ENCODE peak calls at places on chromosomes 2 and 18, in ten cellular contexts. One of them, this sample, is unnamed.

GRCh38 chr2:130819915-130820861 is 16.5 kb upstream of the ARHGEF4 start:
- DNase-seq in progenitor cell of endocrine pancreas: no peak
- DNase-seq in fibroblast of lung: no peak
- DNase-seq in AG04450: no peak
- DNase-seq in OCI-LY7: peak; percentile 28
- DNase-seq in epithelial cell of esophagus: peak; percentile 83
- DNase-seq in mucosa of descending colon: no peak
- DNase-seq in A549: no peak
- DNase-seq in kidney epithelial cell: no peak
- DNase-seq in thoracic aorta: no peak
- DNase-seq in this sample: no peak

GRCh38 chr2:8657423-8658062 is 24.3 kb upstream of the ID2 start:
- DNase-seq in thoracic aorta: no peak
- DNase-seq in AG04450: no peak
- DNase-seq in fibroblast of lung: no peak
- DNase-seq in A549: no peak
- DNase-seq in progenitor cell of endocrine pancreas: no peak
- DNase-seq in mucosa of descending colon: no peak
- DNase-seq in OCI-LY7: no peak
- DNase-seq in epithelial cell of esophagus: no peak
- DNase-seq in kidney epithelial cell: no peak
- DNase-seq in this sample: no peak

GRCh38 chr18:3623769-3624545 is 174.0 kb downstream of the TGIF1 start:
- DNase-seq in mucosa of descending colon: peak; percentile 83
- DNase-seq in A549: peak; percentile 99
- DNase-seq in thoracic aorta: peak; percentile 68
- DNase-seq in AG04450: peak; percentile 91
- DNase-seq in kidney epithelial cell: peak; percentile 97
- DNase-seq in OCI-LY7: no peak
- DNase-seq in fibroblast of lung: peak; percentile 96
- DNase-seq in progenitor cell of endocrine pancreas: peak; percentile 19
- DNase-seq in epithelial cell of esophagus: peak; percentile 96
- DNase-seq in this sample: no peak

GRCh38 chr2:43537137-43537536 is 58.7 kb downstream of the THADA start:
- DNase-seq in epithelial cell of esophagus: no peak
- DNase-seq in progenitor cell of endocrine pancreas: no peak
- DNase-seq in OCI-LY7: no peak
- DNase-seq in kidney epithelial cell: no peak
- DNase-seq in AG04450: no peak
- DNase-seq in thoracic aorta: no peak
- DNase-seq in mucosa of descending colon: no peak
- DNase-seq in fibroblast of lung: no peak
- DNase-seq in A549: no peak
- DNase-seq in this sample: no peak

GRCh38 chr2:10934979-10935350 is 23.2 kb downstream of the KCNF1 start:
- DNase-seq in kidney epithelial cell: no peak
- DNase-seq in AG04450: no peak
- DNase-seq in A549: no peak
- DNase-seq in mucosa of descending colon: no peak
- DNase-seq in fibroblast of lung: no peak
- DNase-seq in epithelial cell of esophagus: no peak
- DNase-seq in progenitor cell of endocrine pancreas: no peak
- DNase-seq in thoracic aorta: no peak
- DNase-seq in OCI-LY7: no peak
- DNase-seq in this sample: no peak

GRCh38 chr2:71952572-71953188 is 195.0 kb downstream of the CYP26B1 start:
- DNase-seq in OCI-LY7: no peak
- DNase-seq in mucosa of descending colon: no peak
- DNase-seq in progenitor cell of endocrine pancreas: no peak
- DNase-seq in thoracic aorta: no peak
- DNase-seq in kidney epithelial cell: no peak
- DNase-seq in A549: peak; percentile 27
- DNase-seq in fibroblast of lung: no peak
- DNase-seq in AG04450: no peak
- DNase-seq in epithelial cell of esophagus: peak; percentile 88
- DNase-seq in this sample: no peak

GRCh38 chr2:175743020-175743419 is 259.0 kb downstream of the LNPK start:
- DNase-seq in OCI-LY7: no peak
- DNase-seq in progenitor cell of endocrine pancreas: no peak
- DNase-seq in epithelial cell of esophagus: peak; percentile 9
- DNase-seq in fibroblast of lung: no peak
- DNase-seq in kidney epithelial cell: no peak
- DNase-seq in AG04450: no peak
- DNase-seq in mucosa of descending colon: no peak
- DNase-seq in thoracic aorta: no peak
- DNase-seq in A549: no peak
- DNase-seq in this sample: no peak

GRCh38 chr2:127101048-127101611 is 5.8 kb downstream of the BIN1 start:
- DNase-seq in A549: no peak
- DNase-seq in mucosa of descending colon: no peak
- DNase-seq in kidney epithelial cell: no peak
- DNase-seq in fibroblast of lung: no peak
- DNase-seq in epithelial cell of esophagus: no peak
- DNase-seq in progenitor cell of endocrine pancreas: no peak
- DNase-seq in OCI-LY7: no peak
- DNase-seq in thoracic aorta: no peak
- DNase-seq in AG04450: no peak
- DNase-seq in this sample: no peak

GRCh38 chr2:241994556-241995213 is 125.2 kb downstream of the RTP5 start:
- DNase-seq in OCI-LY7: no peak
- DNase-seq in mucosa of descending colon: no peak
- DNase-seq in epithelial cell of esophagus: no peak
- DNase-seq in fibroblast of lung: no peak
- DNase-seq in AG04450: no peak
- DNase-seq in progenitor cell of endocrine pancreas: no peak
- DNase-seq in thoracic aorta: no peak
- DNase-seq in A549: no peak
- DNase-seq in kidney epithelial cell: no peak
- DNase-seq in this sample: no peak

DNA sequence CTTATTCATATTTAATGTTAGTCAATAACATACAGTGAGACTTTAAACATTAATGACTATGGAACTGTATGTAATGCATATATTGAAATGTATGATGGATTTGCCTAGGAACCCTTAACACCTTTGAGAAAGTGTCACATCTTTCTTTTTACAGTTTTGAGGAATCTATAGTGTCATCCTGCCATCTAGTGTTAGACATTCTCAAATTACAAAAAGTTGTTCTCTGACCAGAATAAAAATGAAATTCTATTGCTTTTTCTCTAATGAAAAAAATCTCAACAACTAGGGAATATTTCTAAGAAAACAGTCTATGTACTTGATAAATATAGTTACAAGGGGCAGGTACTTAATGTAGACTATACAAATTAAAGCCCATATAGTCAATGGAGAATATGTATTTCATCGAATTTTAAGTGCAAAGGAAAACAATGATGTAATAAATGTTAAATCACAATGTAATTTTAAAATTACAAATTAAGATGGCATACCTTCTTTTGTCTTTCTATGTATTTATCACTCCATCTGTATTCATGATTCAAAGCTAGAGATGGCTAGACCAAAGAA is 5.1 kb upstream of the CALCRL start:
- DNase-seq in mucosa of descending colon: no peak
- DNase-seq in AG04450: no peak
- DNase-seq in epithelial cell of esophagus: peak; percentile 50
- DNase-seq in kidney epithelial cell: no peak
- DNase-seq in OCI-LY7: no peak
- DNase-seq in thoracic aorta: no peak
- DNase-seq in A549: peak; percentile 26
- DNase-seq in fibroblast of lung: peak; percentile 52
- DNase-seq in progenitor cell of endocrine pancreas: no peak
- DNase-seq in this sample: no peak
- TF ChIP-seq CTCF in mucosa of descending colon: no peak
- TF ChIP-seq CTCF in AG04450: peak; percentile 53
- TF ChIP-seq CTCF in epithelial cell of esophagus: peak; percentile 28
- TF ChIP-seq CTCF in kidney epithelial cell: no peak
- TF ChIP-seq CTCF in OCI-LY7: peak; percentile 69
- TF ChIP-seq CTCF in thoracic aorta: peak; percentile 45
- TF ChIP-seq CTCF in A549: peak; percentile 69
- TF ChIP-seq CTCF in fibroblast of lung: peak; percentile 37
- TF ChIP-seq CTCF in progenitor cell of endocrine pancreas: peak; percentile 60
- TF ChIP-seq CTCF in this sample: no peak

GRCh38 chr18:55345103-55345950 is 242.7 kb downstream of the TCF4 start:
- DNase-seq in epithelial cell of esophagus: no peak
- DNase-seq in AG04450: no peak
- DNase-seq in A549: no peak
- DNase-seq in mucosa of descending colon: no peak
- DNase-seq in OCI-LY7: no peak
- DNase-seq in kidney epithelial cell: no peak
- DNase-seq in progenitor cell of endocrine pancreas: no peak
- DNase-seq in fibroblast of lung: no peak
- DNase-seq in thoracic aorta: no peak
- DNase-seq in this sample: no peak

GRCh38 chr18:55346387-55346786 is 241.6 kb downstream of the TCF4 start:
- DNase-seq in fibroblast of lung: no peak
- DNase-seq in thoracic aorta: no peak
- DNase-seq in kidney epithelial cell: no peak
- DNase-seq in progenitor cell of endocrine pancreas: no peak
- DNase-seq in epithelial cell of esophagus: no peak
- DNase-seq in A549: no peak
- DNase-seq in mucosa of descending colon: no peak
- DNase-seq in OCI-LY7: no peak
- DNase-seq in AG04450: no peak
- DNase-seq in this sample: no peak

GRCh38 chr18:55340998-55341397 is 247.0 kb downstream of the TCF4 start:
- DNase-seq in kidney epithelial cell: no peak
- DNase-seq in thoracic aorta: no peak
- DNase-seq in OCI-LY7: no peak
- DNase-seq in fibroblast of lung: no peak
- DNase-seq in progenitor cell of endocrine pancreas: no peak
- DNase-seq in mucosa of descending colon: no peak
- DNase-seq in epithelial cell of esophagus: no peak
- DNase-seq in A549: no peak
- DNase-seq in AG04450: no peak
- DNase-seq in this sample: no peak

GRCh38 chr18:55339990-55340389 is 248.0 kb downstream of the TCF4 start:
- DNase-seq in OCI-LY7: no peak
- DNase-seq in fibroblast of lung: no peak
- DNase-seq in mucosa of descending colon: no peak
- DNase-seq in thoracic aorta: no peak
- DNase-seq in A549: no peak
- DNase-seq in epithelial cell of esophagus: no peak
- DNase-seq in AG04450: no peak
- DNase-seq in progenitor cell of endocrine pancreas: no peak
- DNase-seq in kidney epithelial cell: no peak
- DNase-seq in this sample: no peak

DNA sequence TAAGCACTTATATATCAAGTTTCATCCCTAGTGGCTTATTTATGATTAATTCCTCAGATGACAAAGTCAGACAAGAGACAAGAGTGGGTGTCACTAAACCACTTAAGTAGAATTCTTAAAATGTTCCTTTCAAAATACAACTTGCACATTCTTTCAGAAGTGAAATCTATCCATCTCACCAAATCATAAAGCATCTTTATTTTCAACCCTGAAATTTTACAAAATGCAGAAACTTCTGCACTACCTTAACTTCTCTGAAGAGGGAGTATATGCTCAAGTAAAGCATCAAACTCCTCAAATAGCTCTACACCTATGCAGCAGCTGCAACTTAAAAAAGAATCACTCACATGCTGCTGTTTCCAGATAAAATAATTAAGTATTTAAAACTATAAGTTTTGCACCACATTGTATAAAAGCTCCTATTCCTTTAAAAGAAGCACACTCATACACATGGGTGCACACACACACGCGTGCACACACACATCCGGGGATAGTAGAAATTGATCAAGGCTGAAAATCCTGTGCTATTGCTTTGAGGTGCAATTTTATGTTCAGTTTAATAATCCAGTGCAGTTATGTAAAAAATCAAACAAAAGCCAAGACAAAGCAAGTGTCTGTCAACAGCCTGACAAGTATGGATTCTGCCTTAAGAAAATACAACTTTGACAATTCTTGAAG is 244.5 kb downstream of the TCF4 start:
- DNase-seq in epithelial cell of esophagus: peak; percentile 24
- DNase-seq in progenitor cell of endocrine pancreas: no peak
- DNase-seq in fibroblast of lung: peak; percentile 59
- DNase-seq in AG04450: no peak
- DNase-seq in kidney epithelial cell: no peak
- DNase-seq in A549: peak; percentile 6
- DNase-seq in OCI-LY7: peak; percentile 26
- DNase-seq in thoracic aorta: no peak
- DNase-seq in mucosa of descending colon: no peak
- DNase-seq in this sample: no peak
- TF ChIP-seq CTCF in epithelial cell of esophagus: peak; percentile 52
- TF ChIP-seq CTCF in progenitor cell of endocrine pancreas: peak; percentile 64
- TF ChIP-seq CTCF in fibroblast of lung: peak; percentile 69
- TF ChIP-seq CTCF in AG04450: peak; percentile 78
- TF ChIP-seq CTCF in kidney epithelial cell: peak; percentile 50
- TF ChIP-seq CTCF in A549: peak; percentile 39
- TF ChIP-seq CTCF in OCI-LY7: peak; percentile 69
- TF ChIP-seq CTCF in thoracic aorta: peak; percentile 58
- TF ChIP-seq CTCF in mucosa of descending colon: no peak
- TF ChIP-seq CTCF in this sample: peak; percentile 34

GRCh38 chr18:54950221-54950620 is 9.0 kb downstream of the CCDC68 start:
- DNase-seq in A549: no peak
- DNase-seq in fibroblast of lung: no peak
- DNase-seq in mucosa of descending colon: peak; percentile 57
- DNase-seq in progenitor cell of endocrine pancreas: no peak
- DNase-seq in thoracic aorta: no peak
- DNase-seq in epithelial cell of esophagus: peak; percentile 23
- DNase-seq in AG04450: no peak
- DNase-seq in kidney epithelial cell: no peak
- DNase-seq in OCI-LY7: no peak
- DNase-seq in this sample: no peak
- TF ChIP-seq CTCF in A549: peak; percentile 19
- TF ChIP-seq CTCF in fibroblast of lung: no peak
- TF ChIP-seq CTCF in mucosa of descending colon: no peak
- TF ChIP-seq CTCF in progenitor cell of endocrine pancreas: peak; percentile 67
- TF ChIP-seq CTCF in thoracic aorta: no peak
- TF ChIP-seq CTCF in epithelial cell of esophagus: peak; percentile 53
- TF ChIP-seq CTCF in AG04450: no peak
- TF ChIP-seq CTCF in kidney epithelial cell: no peak
- TF ChIP-seq CTCF in OCI-LY7: no peak
- TF ChIP-seq CTCF in this sample: no peak

DNA sequence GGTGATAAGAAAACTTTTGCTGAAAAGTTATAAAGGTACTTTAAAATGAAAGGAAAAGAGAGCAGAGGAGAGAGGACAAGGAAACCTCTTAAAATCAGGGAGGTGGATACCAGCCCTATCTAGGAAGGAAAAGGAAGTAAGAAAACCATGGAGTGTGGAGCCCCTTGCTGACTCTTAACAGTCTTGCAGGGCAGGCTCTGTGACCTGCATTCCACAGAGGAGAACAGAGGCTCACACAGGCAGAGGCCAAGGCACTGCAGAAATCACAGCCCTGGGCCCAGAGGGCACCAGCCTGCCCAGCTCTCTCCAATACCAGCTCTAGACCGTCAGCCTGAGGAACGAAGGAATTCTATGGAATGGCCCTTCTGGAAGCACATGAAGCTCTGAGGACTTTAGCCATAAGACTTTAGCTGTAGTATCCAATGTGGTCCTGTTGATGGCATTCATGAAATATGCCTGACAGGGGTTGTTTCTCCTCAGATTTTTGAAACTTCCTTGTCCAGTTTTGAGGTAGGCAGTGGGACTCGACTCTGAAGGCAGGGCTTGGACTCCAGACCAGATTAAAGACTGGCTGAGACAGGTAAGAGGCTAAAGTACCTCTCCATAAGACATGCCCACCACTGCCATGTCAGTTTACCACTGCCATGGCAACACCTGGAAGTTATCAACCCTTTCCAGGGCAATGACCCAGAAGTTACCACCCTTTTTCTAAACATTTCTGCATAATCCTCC is 216.3 kb downstream of the ANAPC1 start:
- DNase-seq in fibroblast of lung: peak; percentile 88
- DNase-seq in kidney epithelial cell: no peak
- DNase-seq in A549: peak; percentile 42
- DNase-seq in epithelial cell of esophagus: peak; percentile 76
- DNase-seq in mucosa of descending colon: no peak
- DNase-seq in thoracic aorta: no peak
- DNase-seq in AG04450: no peak
- DNase-seq in progenitor cell of endocrine pancreas: no peak
- DNase-seq in OCI-LY7: no peak
- DNase-seq in this sample: no peak
- TF ChIP-seq CTCF in fibroblast of lung: peak; percentile 64
- TF ChIP-seq CTCF in kidney epithelial cell: peak; percentile 52
- TF ChIP-seq CTCF in A549: peak; percentile 29
- TF ChIP-seq CTCF in epithelial cell of esophagus: peak; percentile 60
- TF ChIP-seq CTCF in mucosa of descending colon: no peak
- TF ChIP-seq CTCF in thoracic aorta: peak; percentile 42
- TF ChIP-seq CTCF in AG04450: peak; percentile 66
- TF ChIP-seq CTCF in progenitor cell of endocrine pancreas: no peak
- TF ChIP-seq CTCF in OCI-LY7: no peak
- TF ChIP-seq CTCF in this sample: no peak

This sample was measured in activated B cell treated with CpG ODN at 0.5 μM for 24 hours.